ENCODE peak calls at places on chromosome 13, in five cellular contexts. C, P, A, S and Y are unnamed samples. For H3K4me1 and H3K36me3, the result is how much of the 10 kb centered on the place peaks cover.

GRCh38 chr13:114225610-114226009 is 9.1 kb upstream of the CDC16 start:
- DNase-seq in C (peak), P (no peak), S (no peak), A (peak), Y (no peak)

GRCh38 chr13:112768795-112769411 is 79.1 kb downstream of the ATP11A start:
- DNase-seq in C (no peak), A (no peak), P (no peak), S (no peak), Y (no peak)

GRCh38 chr13:44347905-44348304 is 25.7 kb upstream of the SERP2 start:
- DNase-seq in P (no peak), A (peak), S (no peak), C (no peak), Y (no peak)

GRCh38 chr13:40381935-40382764 is 284.3 kb downstream of the FOXO1 start:
- DNase-seq in S (no peak), C (no peak), A (no peak), P (peak), Y (no peak)

GRCh38 chr13:47976325-47976724 is 24.7 kb downstream of the SUCLA2 start:
- DNase-seq in S (no peak), P (no peak), A (no peak), C (no peak), Y (no peak)

GRCh38 chr13:81487151-81487550 is 1146.2 kb upstream of the SPRY2 start:
- DNase-seq in S (peak), P (no peak), C (no peak), A (peak), Y (peak)

GRCh38 chr13:42181381-42181953 is 90.5 kb upstream of the AKAP11 start:
- DNase-seq in P (no peak), A (peak), S (no peak), C (no peak), Y (no peak)

GRCh38 chr13:31797154-31797775 is 57.9 kb downstream of the RXFP2 start:
- DNase-seq in C (no peak), A (peak), P (no peak), S (no peak), Y (no peak)

GRCh38 chr13:38346764-38347163 is 2.9 kb upstream of the UFM1 start:
- DNase-seq in A (no peak), S (no peak), C (no peak), P (no peak), Y (no peak)

GRCh38 chr13:27389891-27390290 is 34.5 kb upstream of the GTF3A start:
- DNase-seq in A (no peak), P (no peak), C (no peak), S (no peak), Y (no peak)

GRCh38 chr13:30863796-30864195 is 42.3 kb upstream of the MEDAG start:
- DNase-seq in C (no peak), P (no peak), A (no peak), S (no peak), Y (no peak)

GRCh38 chr13:86020350-86021002 is 221.3 kb upstream of the SLITRK6 start:
- DNase-seq in A (peak), P (no peak), S (peak), C (no peak), Y (no peak)

GRCh38 chr13:72146816-72147215 is 279.8 kb upstream of the DACH1 start:
- DNase-seq in A (no peak), C (no peak), S (no peak), P (no peak), Y (no peak)

GRCh38 chr13:89239361-89240127 is 1568.4 kb downstream of the SLITRK5 start:
- DNase-seq in A (no peak), C (no peak), P (no peak), S (no peak), Y (no peak)

GRCh38 chr13:101514695-101515275 is 62.3 kb downstream of the ITGBL1 start:
- DNase-seq in P (no peak), S (peak), C (peak), A (peak), Y (peak)

GRCh38 chr13:33806470-33807248 is 11.3 kb upstream of the RFC3 start:
- DNase-seq in A (no peak), P (no peak), S (no peak), C (no peak), Y (no peak)

GRCh38 chr13:76667551-76667950 is 218.7 kb downstream of the KCTD12 start:
- DNase-seq in S (peak), A (peak), P (no peak), C (peak), Y (no peak)

GRCh38 chr13:36026556-36026955 is 104.6 kb downstream of the DCLK1 start:
- DNase-seq in S (no peak), C (no peak), A (no peak), P (no peak), Y (no peak)

GRCh38 chr13:107289540-107289939 is 721.6 kb upstream of the ARGLU1 start:
- DNase-seq in C (no peak), A (no peak), P (no peak), S (no peak), Y (no peak)

DNA sequence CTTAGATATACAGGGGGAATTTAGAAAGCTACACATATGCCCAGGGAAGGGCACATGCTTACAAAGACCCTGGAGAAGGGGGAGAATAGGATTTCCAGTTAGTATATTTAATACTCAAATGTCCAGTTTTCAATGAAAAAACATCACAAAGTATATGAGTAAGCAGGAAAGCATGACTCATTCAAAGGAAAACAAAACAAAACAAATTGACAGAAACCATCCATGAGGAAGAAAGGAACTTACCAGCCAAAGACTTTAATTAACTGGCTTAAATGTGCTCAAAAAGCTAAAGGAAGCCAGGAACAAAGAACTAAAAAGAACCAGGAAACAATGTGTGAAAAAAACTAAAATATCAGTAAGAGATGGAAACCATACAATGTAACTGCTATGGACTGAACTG is 716.2 kb upstream of the ARGLU1 start:
- DNase-seq in P (no peak), S (no peak), C (no peak), A (no peak), Y (no peak)
- H3K4me3 ChIP-seq in P (no peak), S (no peak), C (no peak), A (no peak), Y (no peak)

GRCh38 chr13:111217661-111218060 is 102.6 kb downstream of the ARHGEF7 start:
- DNase-seq in C (no peak), P (no peak), S (peak), A (no peak), Y (no peak)
- H3K4me1 ChIP-seq in C (under half), P (under half), S (under half), A (under half), Y (under half)

GRCh38 chr13:84802073-84802472 is 919.8 kb upstream of the SLITRK1 start:
- DNase-seq in S (no peak), A (no peak), P (no peak), C (no peak), Y (no peak)
- H3K36me3 ChIP-seq in S (under half), A (under half), P (under half), C (under half), Y (under half)

DNA sequence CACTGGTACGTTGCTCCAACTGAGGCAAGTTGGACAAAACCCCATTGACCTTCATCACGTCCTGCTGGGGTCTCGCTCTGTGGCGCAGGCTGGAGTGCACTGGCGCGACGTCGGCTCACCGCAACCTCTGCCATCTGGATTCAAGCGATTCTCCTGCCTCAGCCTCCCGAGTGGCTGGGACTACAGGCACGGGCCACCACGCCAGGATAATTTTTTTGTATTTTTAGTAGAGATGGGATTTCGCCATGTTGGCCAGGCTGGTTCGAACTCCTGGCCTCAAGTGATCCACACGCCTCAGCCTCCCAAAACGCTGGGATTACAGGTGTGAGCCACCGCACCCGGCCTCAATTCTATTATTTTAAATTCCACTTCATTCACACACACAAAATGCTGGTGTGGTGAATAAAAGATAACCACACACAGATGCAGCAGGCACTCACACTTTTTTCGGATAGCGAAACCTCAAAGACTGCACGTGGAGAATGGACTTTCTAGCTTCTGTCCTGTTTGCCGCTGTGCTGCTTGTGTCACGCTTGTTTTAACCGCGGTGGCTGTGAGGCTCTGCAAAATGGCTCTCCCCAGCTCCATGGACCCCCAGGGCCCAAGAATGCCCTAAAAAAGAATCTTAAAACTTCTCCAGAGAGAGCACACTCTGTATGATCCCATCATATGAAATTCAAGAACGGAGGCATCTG is 58.4 kb downstream of the COL4A1 start:
- DNase-seq in S (no peak), A (no peak), P (no peak), C (no peak), Y (no peak)
- H3K4me3 ChIP-seq in S (no peak), A (no peak), P (no peak), C (no peak), Y (no peak)

GRCh38 chr13:109110159-109110558 is 480.7 kb downstream of the MYO16 start:
- DNase-seq in S (no peak), A (no peak), P (no peak), C (no peak), Y (no peak)

GRCh38 chr13:109105899-109106298 is 476.5 kb downstream of the MYO16 start:
- DNase-seq in S (no peak), A (no peak), C (no peak), P (no peak), Y (no peak)

GRCh38 chr13:109113427-109113826 is 484.0 kb downstream of the MYO16 start:
- DNase-seq in A (no peak), C (no peak), P (no peak), S (no peak), Y (no peak)

GRCh38 chr13:109114991-109115390 is 485.6 kb downstream of the MYO16 start:
- DNase-seq in P (no peak), S (no peak), A (no peak), C (no peak), Y (no peak)

GRCh38 chr13:109111141-109111540 is 481.7 kb downstream of the MYO16 start:
- DNase-seq in S (no peak), A (no peak), P (no peak), C (no peak), Y (no peak)
- H3K4me1 ChIP-seq in S (under half), A (under half), P (under half), C (under half), Y (under half)

GRCh38 chr13:19781526-19781925 is 1.2 kb downstream of the PSPC1 start:
- DNase-seq in C (no peak), A (peak), S (no peak), P (no peak), Y (no peak)
- H3K36me3 ChIP-seq in C (under half), A (under half), S (under half), P (under half), Y (under half)

GRCh38 chr13:106210327-106210726 is 325.1 kb downstream of the EFNB2 start:
- DNase-seq in P (no peak), A (no peak), S (no peak), C (no peak), Y (no peak)

GRCh38 chr13:106213028-106213427 is 322.4 kb downstream of the EFNB2 start:
- DNase-seq in C (no peak), S (no peak), P (no peak), A (no peak), Y (no peak)

GRCh38 chr13:106212436-106213010 is 322.9 kb downstream of the EFNB2 start:
- DNase-seq in P (no peak), C (no peak), S (no peak), A (no peak), Y (no peak)
- H3K4me3 ChIP-seq in P (no peak), C (no peak), S (no peak), A (no peak), Y (no peak)

GRCh38 chr13:110405597-110406450 is 98.7 kb downstream of the COL4A2 start:
- DNase-seq in S (no peak), P (no peak), A (no peak), C (no peak), Y (no peak)

GRCh38 chr13:110402301-110403069 is 95.4 kb downstream of the COL4A2 start:
- DNase-seq in S (no peak), A (no peak), P (no peak), C (no peak), Y (no peak)

GRCh38 chr13:110404321-110404720 is 97.2 kb downstream of the COL4A2 start:
- DNase-seq in C (no peak), A (no peak), P (no peak), S (no peak), Y (no peak)

GRCh38 chr13:110403315-110403714 is 96.2 kb downstream of the COL4A2 start:
- DNase-seq in P (no peak), S (no peak), C (no peak), A (no peak), Y (no peak)

DNA sequence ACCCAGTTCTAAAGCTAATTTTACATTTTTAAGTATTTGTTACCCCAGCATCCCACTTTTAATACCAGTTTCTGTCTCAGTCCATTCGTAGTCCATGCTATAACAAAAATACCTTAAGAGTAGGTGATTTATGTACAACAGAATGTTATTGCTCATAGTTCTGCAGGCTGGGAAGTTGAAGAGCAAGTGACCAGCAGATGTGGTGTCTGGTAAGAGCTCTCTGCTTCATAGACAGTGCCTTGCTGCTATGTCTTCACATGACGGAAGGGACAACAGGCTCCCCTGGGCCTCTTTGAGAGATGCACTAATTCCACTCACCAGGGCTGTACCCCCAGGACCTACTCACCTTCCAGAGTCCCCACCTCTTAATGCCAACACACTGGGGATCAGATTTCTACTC is 96.6 kb downstream of the COL4A2 start:
- DNase-seq in C (no peak), P (no peak), S (no peak), A (no peak), Y (no peak)
- H3K4me1 ChIP-seq in C (under half), P (under half), S (under half), A (under half), Y (under half)

DNA sequence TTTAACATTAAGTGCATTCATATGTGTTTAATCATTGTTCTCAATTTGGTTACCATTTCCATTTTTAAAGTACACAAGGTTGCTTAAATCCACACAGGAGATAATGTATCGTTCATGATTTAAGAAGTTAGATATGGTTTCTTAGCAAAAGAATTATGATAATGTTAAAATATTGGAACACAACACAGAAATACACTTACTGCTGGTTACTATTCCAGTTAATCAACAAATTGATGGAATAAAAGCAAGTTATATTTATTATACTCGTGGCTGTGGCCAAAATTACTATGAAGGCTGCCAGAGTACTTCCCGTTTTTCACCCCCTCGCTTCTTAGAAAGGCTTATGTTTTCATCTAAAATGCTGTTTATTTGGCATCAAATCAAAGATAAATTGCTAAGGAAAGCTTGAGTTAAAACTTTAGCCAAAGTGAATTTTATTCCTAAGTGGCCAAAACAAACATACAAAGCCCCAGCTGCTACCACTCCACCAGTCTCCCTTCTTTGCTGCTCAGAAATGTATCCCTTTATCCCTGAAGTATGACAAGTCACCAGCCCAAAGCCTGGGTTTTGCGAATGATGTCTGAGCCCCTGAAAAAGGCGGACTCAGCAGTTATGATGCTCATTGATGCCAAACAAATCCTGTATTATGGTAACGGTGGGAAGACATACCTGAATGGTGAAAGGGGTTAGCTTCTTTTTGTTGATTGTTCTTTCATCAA is 27.7 kb downstream of the LCP1 start:
- DNase-seq in A (no peak), P (no peak), C (no peak), S (no peak), Y (no peak)
- H3K36me3 ChIP-seq in A (under half), P (under half), C (under half), S (under half), Y (under half)

DNA sequence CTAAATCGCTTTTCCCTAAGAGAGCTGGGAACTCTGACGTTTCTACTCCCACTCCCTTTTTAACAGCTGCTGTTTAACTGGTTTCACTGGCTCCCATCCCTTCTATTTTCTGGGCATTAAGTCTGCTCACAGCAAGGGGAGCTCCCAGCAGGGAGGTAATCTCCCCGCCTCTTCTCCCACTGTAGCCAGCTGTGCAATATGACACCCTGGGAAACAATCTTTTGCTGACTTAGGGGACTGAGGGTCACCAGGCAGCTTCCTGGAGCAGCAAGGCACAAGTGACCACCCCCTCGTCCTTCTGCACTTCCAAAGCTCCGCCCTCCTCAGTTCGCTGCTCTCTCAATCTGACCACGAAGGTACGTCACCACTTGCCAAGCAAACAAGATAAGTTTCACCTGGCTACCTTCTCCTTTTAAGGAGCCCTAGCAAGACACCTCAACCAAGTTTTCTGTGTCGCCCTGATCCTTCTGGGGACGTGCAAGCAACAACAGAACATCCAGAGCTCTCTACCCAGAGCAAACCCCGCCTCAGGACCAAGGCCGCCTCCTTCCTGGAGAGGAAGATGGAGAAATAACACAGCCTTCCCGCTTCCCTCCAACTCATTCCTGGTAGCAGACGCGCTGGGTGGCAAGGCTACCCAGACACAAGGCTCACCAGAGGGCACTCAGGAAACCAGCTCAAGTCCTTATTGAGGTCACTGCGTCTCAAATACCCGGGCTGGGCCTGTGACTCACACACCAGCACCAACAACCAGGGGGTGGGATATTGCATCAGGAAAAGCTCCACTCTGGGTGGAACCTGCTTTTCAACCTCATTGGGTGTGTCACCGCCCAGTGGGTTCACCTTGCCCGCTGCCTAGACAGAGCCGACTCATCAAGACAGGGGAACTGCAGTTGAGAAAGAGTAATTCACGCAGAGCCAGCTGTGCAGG is 92.4 kb downstream of the STK24 start:
- DNase-seq in S (peak), A (no peak), C (no peak), P (no peak), Y (peak)
- H3K4me3 ChIP-seq in S (no peak), A (no peak), C (no peak), P (no peak), Y (no peak)